ENCODE peak calls at places on chromosome 4, in six cellular contexts. One of them, this sample, is unnamed.

GRCh38 chr4:123819362-123820035 is 422.9 kb downstream of the SPRY1 start:
- DNase-seq in Peyer's patch: no peak
- DNase-seq in tibial nerve: no peak
- DNase-seq in cardiac muscle cell: no peak
- DNase-seq in right atrium auricular region: no peak
- DNase-seq in A673: no peak
- DNase-seq in this sample: no peak

GRCh38 chr4:41887821-41888699 is 47.2 kb upstream of the TMEM33 start:
- DNase-seq in right atrium auricular region: no peak
- DNase-seq in Peyer's patch: peak
- DNase-seq in A673: peak
- DNase-seq in tibial nerve: peak
- DNase-seq in cardiac muscle cell: peak
- DNase-seq in this sample: peak

GRCh38 chr4:78784255-78784654 is 8.1 kb downstream of the BMP2K start:
- DNase-seq in tibial nerve: no peak
- DNase-seq in cardiac muscle cell: peak
- DNase-seq in Peyer's patch: no peak
- DNase-seq in A673: no peak
- DNase-seq in right atrium auricular region: no peak
- DNase-seq in this sample: no peak

GRCh38 chr4:57911203-57911602 is 801.0 kb upstream of the IGFBP7 start:
- DNase-seq in right atrium auricular region: no peak
- DNase-seq in Peyer's patch: no peak
- DNase-seq in tibial nerve: no peak
- DNase-seq in A673: no peak
- DNase-seq in cardiac muscle cell: no peak
- DNase-seq in this sample: no peak

GRCh38 chr4:176191974-176192373 is 3.4 kb downstream of the SPATA4 start:
- DNase-seq in A673: peak
- DNase-seq in Peyer's patch: no peak
- DNase-seq in cardiac muscle cell: no peak
- DNase-seq in tibial nerve: no peak
- DNase-seq in right atrium auricular region: no peak
- DNase-seq in this sample: no peak

GRCh38 chr4:99586322-99586721 is 11.7 kb downstream of the MTTP start:
- DNase-seq in tibial nerve: no peak
- DNase-seq in Peyer's patch: no peak
- DNase-seq in right atrium auricular region: no peak
- DNase-seq in A673: peak
- DNase-seq in cardiac muscle cell: no peak
- DNase-seq in this sample: no peak

GRCh38 chr4:144709159-144709558 is 63.2 kb downstream of the HHIP start:
- DNase-seq in Peyer's patch: no peak
- DNase-seq in A673: no peak
- DNase-seq in tibial nerve: no peak
- DNase-seq in cardiac muscle cell: peak
- DNase-seq in right atrium auricular region: no peak
- DNase-seq in this sample: no peak

GRCh38 chr4:5045099-5045498 is 6.2 kb upstream of the STK32B start:
- DNase-seq in A673: peak
- DNase-seq in tibial nerve: peak
- DNase-seq in right atrium auricular region: peak
- DNase-seq in cardiac muscle cell: peak
- DNase-seq in Peyer's patch: no peak
- DNase-seq in this sample: no peak

GRCh38 chr4:122458625-122459024 is 2.1 kb upstream of the IL2 start:
- DNase-seq in Peyer's patch: no peak
- DNase-seq in tibial nerve: no peak
- DNase-seq in A673: no peak
- DNase-seq in cardiac muscle cell: peak
- DNase-seq in right atrium auricular region: no peak
- DNase-seq in this sample: no peak

GRCh38 chr4:161767116-161767515 is 396.7 kb downstream of the FSTL5 start:
- DNase-seq in tibial nerve: no peak
- DNase-seq in right atrium auricular region: no peak
- DNase-seq in A673: no peak
- DNase-seq in cardiac muscle cell: peak
- DNase-seq in Peyer's patch: no peak
- DNase-seq in this sample: no peak

GRCh38 chr4:153645183-153645582 is 38.9 kb upstream of the TLR2 start:
- DNase-seq in Peyer's patch: no peak
- DNase-seq in tibial nerve: no peak
- DNase-seq in A673: peak
- DNase-seq in cardiac muscle cell: no peak
- DNase-seq in right atrium auricular region: no peak
- DNase-seq in this sample: no peak

GRCh38 chr4:69742596-69742995 is 17.8 kb downstream of the SULT1B1 start:
- DNase-seq in tibial nerve: no peak
- DNase-seq in Peyer's patch: no peak
- DNase-seq in cardiac muscle cell: no peak
- DNase-seq in right atrium auricular region: no peak
- DNase-seq in A673: no peak
- DNase-seq in this sample: no peak

GRCh38 chr4:83075696-83076095 is 38.8 kb downstream of the PLAC8 start:
- DNase-seq in right atrium auricular region: no peak
- DNase-seq in cardiac muscle cell: peak
- DNase-seq in Peyer's patch: no peak
- DNase-seq in tibial nerve: no peak
- DNase-seq in A673: peak
- DNase-seq in this sample: no peak

GRCh38 chr4:32128549-32128948 is 1408.4 kb downstream of the PCDH7 start:
- DNase-seq in tibial nerve: no peak
- DNase-seq in Peyer's patch: no peak
- DNase-seq in cardiac muscle cell: no peak
- DNase-seq in A673: no peak
- DNase-seq in right atrium auricular region: no peak
- DNase-seq in this sample: no peak

GRCh38 chr4:6460876-6461275 is 11.5 kb downstream of the PPP2R2C start:
- DNase-seq in Peyer's patch: no peak
- DNase-seq in right atrium auricular region: no peak
- DNase-seq in cardiac muscle cell: no peak
- DNase-seq in tibial nerve: no peak
- DNase-seq in A673: no peak
- DNase-seq in this sample: no peak

GRCh38 chr4:73021634-73022033 is 47.9 kb downstream of the COX18 start:
- DNase-seq in tibial nerve: no peak
- DNase-seq in A673: peak
- DNase-seq in cardiac muscle cell: peak
- DNase-seq in Peyer's patch: no peak
- DNase-seq in right atrium auricular region: no peak
- DNase-seq in this sample: no peak

GRCh38 chr4:153018031-153018430 is 81.9 kb downstream of the FHDC1 start:
- DNase-seq in A673: no peak
- DNase-seq in right atrium auricular region: no peak
- DNase-seq in Peyer's patch: no peak
- DNase-seq in tibial nerve: no peak
- DNase-seq in cardiac muscle cell: no peak
- DNase-seq in this sample: no peak

GRCh38 chr4:158322119-158322518 is 111.8 kb downstream of the TMEM144 start:
- DNase-seq in cardiac muscle cell: no peak
- DNase-seq in tibial nerve: no peak
- DNase-seq in Peyer's patch: no peak
- DNase-seq in right atrium auricular region: no peak
- DNase-seq in A673: no peak
- DNase-seq in this sample: no peak

GRCh38 chr4:74805601-74806000 is 11.3 kb upstream of the BTC start:
- DNase-seq in right atrium auricular region: no peak
- DNase-seq in A673: peak
- DNase-seq in Peyer's patch: no peak
- DNase-seq in cardiac muscle cell: peak
- DNase-seq in tibial nerve: no peak
- DNase-seq in this sample: no peak

GRCh38 chr4:2829321-2829932 is 14.2 kb upstream of the ADD1 start:
- DNase-seq in right atrium auricular region: no peak
- DNase-seq in tibial nerve: no peak
- DNase-seq in cardiac muscle cell: no peak
- DNase-seq in Peyer's patch: no peak
- DNase-seq in A673: no peak
- DNase-seq in this sample: no peak

GRCh38 chr4:55175779-55176231 is 50.4 kb upstream of the KDR start:
- DNase-seq in tibial nerve: no peak
- DNase-seq in Peyer's patch: no peak
- DNase-seq in right atrium auricular region: no peak
- DNase-seq in cardiac muscle cell: peak
- DNase-seq in A673: peak
- DNase-seq in this sample: peak

GRCh38 chr4:3410401-3411135 is 31.2 kb upstream of the HGFAC start:
- DNase-seq in tibial nerve: no peak
- DNase-seq in cardiac muscle cell: no peak
- DNase-seq in A673: no peak
- DNase-seq in Peyer's patch: no peak
- DNase-seq in right atrium auricular region: no peak
- DNase-seq in this sample: no peak

GRCh38 chr4:37908488-37909343 is 17.8 kb downstream of the TBC1D1 start:
- DNase-seq in tibial nerve: no peak
- DNase-seq in A673: peak
- DNase-seq in cardiac muscle cell: peak
- DNase-seq in right atrium auricular region: no peak
- DNase-seq in Peyer's patch: no peak
- DNase-seq in this sample: no peak

GRCh38 chr4:8817813-8818062 is 53.9 kb downstream of the HMX1 start:
- DNase-seq in tibial nerve: no peak
- DNase-seq in cardiac muscle cell: no peak
- DNase-seq in Peyer's patch: no peak
- DNase-seq in A673: no peak
- DNase-seq in right atrium auricular region: no peak
- DNase-seq in this sample: peak

GRCh38 chr4:15034071-15034764 is 31.9 kb downstream of the CPEB2 start:
- DNase-seq in cardiac muscle cell: peak
- DNase-seq in A673: no peak
- DNase-seq in tibial nerve: no peak
- DNase-seq in right atrium auricular region: no peak
- DNase-seq in Peyer's patch: no peak
- DNase-seq in this sample: no peak

GRCh38 chr4:38237139-38237538 is 276.9 kb downstream of the PTTG2 start:
- DNase-seq in cardiac muscle cell: peak
- DNase-seq in right atrium auricular region: no peak
- DNase-seq in A673: no peak
- DNase-seq in tibial nerve: no peak
- DNase-seq in Peyer's patch: no peak
- DNase-seq in this sample: no peak

GRCh38 chr4:96347582-96347981 is 507.7 kb downstream of the PDHA2 start:
- DNase-seq in Peyer's patch: no peak
- DNase-seq in A673: no peak
- DNase-seq in tibial nerve: no peak
- DNase-seq in cardiac muscle cell: no peak
- DNase-seq in right atrium auricular region: no peak
- DNase-seq in this sample: no peak

GRCh38 chr4:73608677-73609594 is 11.3 kb downstream of the RASSF6 start:
- DNase-seq in Peyer's patch: no peak
- DNase-seq in tibial nerve: no peak
- DNase-seq in right atrium auricular region: no peak
- DNase-seq in cardiac muscle cell: no peak
- DNase-seq in A673: no peak
- DNase-seq in this sample: no peak

GRCh38 chr4:67106846-67107467 is 438.3 kb downstream of the CENPC start:
- DNase-seq in right atrium auricular region: no peak
- DNase-seq in A673: no peak
- DNase-seq in Peyer's patch: no peak
- DNase-seq in cardiac muscle cell: no peak
- DNase-seq in tibial nerve: no peak
- DNase-seq in this sample: no peak

GRCh38 chr4:83552924-83553323 is 17.0 kb downstream of the GPAT3 start:
- DNase-seq in right atrium auricular region: no peak
- DNase-seq in tibial nerve: no peak
- DNase-seq in Peyer's patch: no peak
- DNase-seq in cardiac muscle cell: peak
- DNase-seq in A673: no peak
- DNase-seq in this sample: no peak

GRCh38 chr4:26015133-26015651 is 101.2 kb downstream of the SMIM20 start:
- DNase-seq in right atrium auricular region: peak
- DNase-seq in Peyer's patch: no peak
- DNase-seq in cardiac muscle cell: peak
- DNase-seq in A673: no peak
- DNase-seq in tibial nerve: peak
- DNase-seq in this sample: no peak

GRCh38 chr4:106818764-106819163 is 217.3 kb downstream of the DKK2 start:
- DNase-seq in Peyer's patch: no peak
- DNase-seq in right atrium auricular region: no peak
- DNase-seq in cardiac muscle cell: peak
- DNase-seq in A673: no peak
- DNase-seq in tibial nerve: no peak
- DNase-seq in this sample: no peak
- TF ChIP-seq CTCF in Peyer's patch: no peak
- TF ChIP-seq CTCF in right atrium auricular region: no peak
- TF ChIP-seq CTCF in cardiac muscle cell: peak
- TF ChIP-seq CTCF in A673: peak
- TF ChIP-seq CTCF in tibial nerve: no peak
- TF ChIP-seq CTCF in this sample: peak

GRCh38 chr4:81472249-81473085 is 760 bp upstream of the RASGEF1B start:
- DNase-seq in tibial nerve: peak
- DNase-seq in right atrium auricular region: no peak
- DNase-seq in cardiac muscle cell: peak
- DNase-seq in Peyer's patch: no peak
- DNase-seq in A673: peak
- DNase-seq in this sample: peak

GRCh38 chr4:81468685-81469084 is 3.0 kb downstream of the RASGEF1B start:
- DNase-seq in Peyer's patch: no peak
- DNase-seq in right atrium auricular region: no peak
- DNase-seq in cardiac muscle cell: no peak
- DNase-seq in tibial nerve: no peak
- DNase-seq in A673: no peak
- DNase-seq in this sample: no peak

GRCh38 chr4:81471361-81472248 is at the start of gene RASGEF1B:
- DNase-seq in cardiac muscle cell: peak
- DNase-seq in A673: peak
- DNase-seq in right atrium auricular region: peak
- DNase-seq in Peyer's patch: peak
- DNase-seq in tibial nerve: peak
- DNase-seq in this sample: peak

GRCh38 chr4:81469774-81470455 is 1.8 kb downstream of the RASGEF1B start:
- DNase-seq in Peyer's patch: no peak
- DNase-seq in right atrium auricular region: no peak
- DNase-seq in A673: no peak
- DNase-seq in cardiac muscle cell: no peak
- DNase-seq in tibial nerve: no peak
- DNase-seq in this sample: no peak

GRCh38 chr4:81470456-81471327 is 1.0 kb downstream of the RASGEF1B start:
- DNase-seq in Peyer's patch: peak
- DNase-seq in cardiac muscle cell: peak
- DNase-seq in A673: peak
- DNase-seq in right atrium auricular region: peak
- DNase-seq in tibial nerve: peak
- DNase-seq in this sample: peak
- TF ChIP-seq CTCF in Peyer's patch: no peak
- TF ChIP-seq CTCF in cardiac muscle cell: no peak
- TF ChIP-seq CTCF in A673: no peak
- TF ChIP-seq CTCF in right atrium auricular region: no peak
- TF ChIP-seq CTCF in tibial nerve: no peak
- TF ChIP-seq CTCF in this sample: no peak

GRCh38 chr4:1512738-1513660 is 106.8 kb upstream of the NKX1-1 start:
- DNase-seq in cardiac muscle cell: peak
- DNase-seq in Peyer's patch: no peak
- DNase-seq in A673: peak
- DNase-seq in right atrium auricular region: no peak
- DNase-seq in tibial nerve: no peak
- DNase-seq in this sample: peak
- TF ChIP-seq CTCF in cardiac muscle cell: peak
- TF ChIP-seq CTCF in Peyer's patch: peak
- TF ChIP-seq CTCF in A673: peak
- TF ChIP-seq CTCF in right atrium auricular region: peak
- TF ChIP-seq CTCF in tibial nerve: peak
- TF ChIP-seq CTCF in this sample: peak

GRCh38 chr4:120870279-120870673 is 52.2 kb downstream of the PRDM5 start:
- DNase-seq in right atrium auricular region: no peak
- DNase-seq in A673: no peak
- DNase-seq in Peyer's patch: no peak
- DNase-seq in cardiac muscle cell: no peak
- DNase-seq in tibial nerve: no peak
- DNase-seq in this sample: no peak
- TF ChIP-seq CTCF in right atrium auricular region: no peak
- TF ChIP-seq CTCF in A673: no peak
- TF ChIP-seq CTCF in Peyer's patch: no peak
- TF ChIP-seq CTCF in cardiac muscle cell: no peak
- TF ChIP-seq CTCF in tibial nerve: no peak
- TF ChIP-seq CTCF in this sample: no peak